ENCODE peak calls at places on chromosomes 4 and X, in six cellular contexts. P, X, C, V, Z and B are unnamed samples.

GRCh38 chr4:168864831-168865541 is 145.1 kb downstream of the CBR4 start:
- DNase-seq in C (no peak), Z (peak; percentile 56), P (no peak), X (no peak), V (no peak), B (peak; percentile 92)

GRCh38 chrX:68999351-68999750 is 165.9 kb downstream of the PJA1 start:
- DNase-seq in P (no peak), V (no peak), X (no peak), C (no peak), Z (no peak), B (no peak)

GRCh38 chr4:91330555-91331137 is 973.1 kb upstream of the GRID2 start:
- DNase-seq in P (no peak), C (no peak), V (no peak), Z (peak; percentile 31), X (no peak), B (no peak)

GRCh38 chrX:10529344-10529743 is 91.0 kb downstream of the MID1 start:
- DNase-seq in Z (peak; percentile 90), X (no peak), P (no peak), C (no peak), V (no peak), B (peak; percentile 47)

GRCh38 chr4:65918872-65919271 is 248.6 kb upstream of the EPHA5 start:
- DNase-seq in V (no peak), X (no peak), C (no peak), Z (no peak), P (no peak), B (no peak)

GRCh38 chr4:109748114-109748513 is 18.2 kb upstream of the PLA2G12A start:
- DNase-seq in Z (no peak), C (no peak), X (no peak), P (no peak), V (no peak), B (no peak)

GRCh38 chr4:54659213-54660144 is 1.7 kb downstream of the KIT start:
- DNase-seq in P (no peak), V (no peak), C (no peak), Z (peak; percentile 28), X (no peak), B (peak; percentile 54)

GRCh38 chrX:71910526-71911022 is at the start of gene NHSL2:
- DNase-seq in Z (no peak), P (no peak), X (peak; percentile 13), V (no peak), C (peak; percentile 5), B (peak; percentile 16)

GRCh38 chrX:109863811-109864210 is 130.8 kb upstream of the ACSL4 start:
- DNase-seq in X (no peak), P (no peak), C (no peak), Z (no peak), V (no peak), B (peak; percentile 58)

GRCh38 chrX:70132244-70132643 is 1.0 kb upstream of the IGBP1 start:
- DNase-seq in X (no peak), V (no peak), C (no peak), Z (peak; percentile 1), P (no peak), B (no peak)

GRCh38 chrX:136572030-136572429 is 40.0 kb downstream of the VGLL1 start:
- DNase-seq in V (no peak), C (no peak), X (no peak), Z (no peak), P (no peak), B (no peak)

GRCh38 chr4:180947421-180947820 is 1295.8 kb upstream of the TENM3 start:
- DNase-seq in Z (peak; percentile 1), X (no peak), V (no peak), C (no peak), P (no peak), B (peak; percentile 45)